ENCODE peak calls at places on chromosomes 12 and 14, in seven cellular contexts. L is K562, Z is HCT116, D is GM12878, G is SK-N-SH, F is H1, S is HepG2. X is an unnamed sample.

GRCh38 chr12:105406497-105406896 is 76.0 kb downstream of the C12orf75 start:
- DNase-seq in L (no peak), Z (no peak), D (no peak), G (no peak), F (no peak), S (no peak), X (no peak)

GRCh38 chr14:104109731-104110361 is 24.3 kb downstream of the ASPG start:
- DNase-seq in L (no peak), Z (no peak), D (no peak), G (no peak), F (no peak), S (no peak), X (no peak)

GRCh38 chr12:110501378-110501721 is 561 bp downstream of the VPS29 start:
- DNase-seq in L (no peak), Z (no peak), D (no peak), G (peak), F (no peak), S (peak), X (peak)

GRCh38 chr12:95755236-95755865 is 35.2 kb downstream of the NTN4 start:
- DNase-seq in L (no peak), Z (no peak), D (no peak), G (no peak), F (no peak), S (no peak), X (no peak)

GRCh38 chr12:1635656-1636055 is 6.6 kb downstream of the WNT5B start:
- DNase-seq in L (no peak), Z (no peak), D (no peak), G (no peak), F (no peak), S (no peak), X (no peak)

GRCh38 chr12:125211464-125211863 is 146.2 kb downstream of the AACS start:
- DNase-seq in L (no peak), Z (no peak), D (no peak), G (no peak), F (no peak), S (no peak), X (no peak)

GRCh38 chr14:93173943-93174395 is 10.7 kb downstream of the MOAP1 start:
- DNase-seq in L (peak), Z (no peak), D (no peak), G (peak), F (no peak), S (no peak), X (no peak)

GRCh38 chr12:62840806-62841205 is 94.1 kb downstream of the PPM1H start:
- DNase-seq in L (no peak), Z (no peak), D (no peak), G (no peak), F (no peak), S (no peak), X (no peak)

GRCh38 chr14:50531595-50532501 is 521 bp downstream of the MAP4K5 start:
- DNase-seq in L (no peak), Z (no peak), D (no peak), G (peak), F (peak), S (no peak), X (peak)

GRCh38 chr12:116142936-116143882 is 134.3 kb downstream of the MED13L start:
- DNase-seq in L (no peak), Z (no peak), D (no peak), G (no peak), F (no peak), S (no peak), X (no peak)

GRCh38 chr12:14678547-14678946 is 17.9 kb downstream of the GUCY2C start:
- DNase-seq in L (no peak), Z (no peak), D (no peak), G (no peak), F (no peak), S (no peak), X (no peak)

GRCh38 chr12:123083661-123084571 is 67.0 kb downstream of the PITPNM2 start:
- DNase-seq in L (no peak), Z (no peak), D (no peak), G (no peak), F (no peak), S (no peak), X (no peak)

GRCh38 chr12:98745578-98746391 is 100.7 kb downstream of the APAF1 start:
- DNase-seq in L (no peak), Z (no peak), D (no peak), G (peak), F (no peak), S (no peak), X (no peak)

GRCh38 chr12:96907681-96908163 is 665 bp downstream of the NEDD1 start:
- DNase-seq in L (peak), Z (no peak), D (no peak), G (peak), F (no peak), S (peak), X (no peak)

GRCh38 chr12:121241203-121241970 is 31.5 kb downstream of the P2RX4 start:
- DNase-seq in L (no peak), Z (no peak), D (no peak), G (no peak), F (no peak), S (no peak), X (no peak)

GRCh38 chr12:66149702-66150398 is 19.3 kb upstream of the LLPH start:
- DNase-seq in L (no peak), Z (no peak), D (no peak), G (no peak), F (no peak), S (no peak), X (peak)

GRCh38 chr14:30656190-30656632 is 34.1 kb downstream of the SCFD1 start:
- DNase-seq in L (no peak), Z (peak), D (peak), G (peak), F (no peak), S (peak), X (peak)

GRCh38 chr12:116959845-116960514 is 49.2 kb downstream of the FBXW8 start:
- DNase-seq in L (no peak), Z (no peak), D (peak), G (peak), F (no peak), S (no peak), X (no peak)

GRCh38 chr12:57864811-57865751 is 18.6 kb upstream of the CTDSP2 start:
- DNase-seq in L (peak), Z (peak), D (no peak), G (no peak), F (no peak), S (no peak), X (peak)

GRCh38 chr14:74934476-74935339 is 11.6 kb upstream of the RPS6KL1 start:
- DNase-seq in L (no peak), Z (no peak), D (no peak), G (no peak), F (no peak), S (no peak), X (no peak)

GRCh38 chr12:132079190-132079589 is 64.9 kb downstream of the DDX51 start:
- DNase-seq in L (no peak), Z (no peak), D (no peak), G (no peak), F (no peak), S (no peak), X (no peak)

GRCh38 chr14:75232597-75232996 is 46.0 kb upstream of the FOS start:
- DNase-seq in L (no peak), Z (no peak), D (no peak), G (no peak), F (no peak), S (no peak), X (no peak)

GRCh38 chr14:61385002-61385685 is 63.8 kb downstream of the PRKCH start:
- DNase-seq in L (no peak), Z (no peak), D (no peak), G (no peak), F (no peak), S (no peak), X (no peak)

DNA sequence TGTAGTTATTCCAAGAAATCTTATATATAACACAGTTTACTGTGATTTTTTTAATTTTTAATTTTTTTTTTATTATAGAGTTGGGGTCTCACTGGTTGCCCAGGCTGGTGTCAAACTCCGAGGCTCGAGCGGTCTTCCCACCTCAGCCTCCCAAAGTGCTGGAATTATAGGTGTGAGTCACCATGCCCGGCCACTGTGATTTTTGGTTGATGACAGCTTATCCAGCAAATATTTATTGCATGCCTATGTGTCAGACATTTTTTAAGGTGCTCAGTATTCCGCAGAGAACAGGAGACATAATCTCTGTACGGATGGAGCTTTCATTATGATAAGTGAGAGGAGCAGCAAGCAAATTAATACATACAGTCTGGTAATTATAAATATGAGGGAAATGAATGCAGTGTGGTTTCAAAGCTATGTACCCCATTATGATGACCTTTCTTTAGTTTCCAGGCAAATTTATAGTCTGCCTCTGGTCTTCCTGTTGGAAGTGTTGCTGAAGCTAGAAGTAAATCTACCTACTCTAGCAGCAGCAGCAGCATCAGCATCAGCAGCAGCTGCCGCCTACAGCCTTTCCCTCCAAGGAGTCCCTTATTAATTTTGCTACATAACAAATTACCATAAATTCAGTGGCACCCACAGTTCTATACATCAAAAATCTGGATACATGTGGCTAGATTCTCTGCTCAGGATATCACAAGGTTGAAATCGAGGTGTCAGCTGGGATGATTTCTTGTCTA is 32.3 kb downstream of the FRS2 start:
- DNase-seq in L (no peak), Z (peak), D (no peak), G (no peak), F (no peak), S (no peak), X (no peak)
- TF ChIP-seq JUND in L (no peak), Z (peak), D (no peak), G (peak), F (no peak), S (no peak), X (no peak)

GRCh38 chr14:100147691-100148464 is 11.6 kb downstream of the DEGS2 start:
- DNase-seq in L (no peak), Z (no peak), D (no peak), G (no peak), F (no peak), S (no peak), X (no peak)

GRCh38 chr14:100146548-100147091 is 12.8 kb downstream of the DEGS2 start:
- DNase-seq in L (no peak), Z (no peak), D (no peak), G (no peak), F (no peak), S (no peak), X (no peak)

GRCh38 chr14:100145682-100146464 is 13.6 kb downstream of the DEGS2 start:
- DNase-seq in L (no peak), Z (no peak), D (no peak), G (no peak), F (no peak), S (no peak), X (no peak)

GRCh38 chr14:100148837-100149731 is 10.4 kb downstream of the DEGS2 start:
- DNase-seq in L (no peak), Z (no peak), D (no peak), G (no peak), F (no peak), S (no peak), X (no peak)

DNA sequence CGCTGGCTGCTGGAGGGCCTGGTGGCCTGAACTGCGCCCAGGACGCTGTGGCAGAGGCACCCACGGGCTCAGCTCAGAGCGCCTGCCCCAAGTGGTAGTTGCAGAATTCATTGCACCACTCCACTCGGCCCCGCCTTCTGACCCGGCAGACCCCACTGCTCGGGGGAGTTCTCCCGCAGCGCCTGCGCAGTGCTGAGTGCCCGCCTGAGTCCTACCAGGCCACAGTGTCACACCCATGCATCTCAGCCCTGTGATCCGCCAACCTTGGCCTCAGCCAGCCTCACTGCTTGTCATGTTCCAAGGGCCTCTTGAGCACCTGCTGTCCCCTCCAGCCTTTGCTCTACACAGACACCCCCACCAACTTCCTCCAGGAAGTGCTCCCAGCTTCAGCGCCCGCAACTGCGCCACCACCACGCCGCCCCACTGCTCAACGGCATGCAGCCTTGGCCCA is 12.2 kb downstream of the DEGS2 start:
- DNase-seq in L (no peak), Z (no peak), D (no peak), G (peak), F (no peak), S (no peak), X (no peak)
- TF ChIP-seq JUND in L (no peak), Z (no peak), D (no peak), G (no peak), F (no peak), S (no peak), X (no peak)

GRCh38 chr12:4203772-4204376 is 69.7 kb upstream of the CCND2 start:
- DNase-seq in L (no peak), Z (no peak), D (no peak), G (no peak), F (peak), S (no peak), X (no peak)
- TF ChIP-seq JUND in L (no peak), Z (no peak), D (no peak), G (no peak), F (no peak), S (no peak), X (no peak)

GRCh38 chr14:33782923-33783322 is 168.0 kb downstream of the EGLN3 start:
- DNase-seq in L (no peak), Z (no peak), D (no peak), G (no peak), F (no peak), S (no peak), X (no peak)

GRCh38 chr14:33780035-33780434 is 170.8 kb downstream of the EGLN3 start:
- DNase-seq in L (no peak), Z (no peak), D (no peak), G (no peak), F (no peak), S (no peak), X (no peak)

GRCh38 chr14:33777651-33778050 is 173.2 kb downstream of the EGLN3 start:
- DNase-seq in L (no peak), Z (no peak), D (no peak), G (no peak), F (no peak), S (no peak), X (no peak)

GRCh38 chr14:33776871-33777270 is 174.0 kb downstream of the EGLN3 start:
- DNase-seq in L (no peak), Z (no peak), D (no peak), G (no peak), F (no peak), S (no peak), X (no peak)

GRCh38 chr14:33781267-33781666 is 169.6 kb downstream of the EGLN3 start:
- DNase-seq in L (no peak), Z (no peak), D (no peak), G (no peak), F (no peak), S (no peak), X (no peak)
- TF ChIP-seq JUND in L (no peak), Z (no peak), D (no peak), G (no peak), F (no peak), S (no peak), X (no peak)